ENCODE peak calls at places on chromosome 1, in eight cellular contexts. One of them, this sample, is unnamed. For H3K4me1 and H3K36me3, the result is how much of the 10 kb centered on the place peaks cover.

GRCh38 chr1:25568834-25569598 is 25.6 kb downstream of the LDLRAP1 start:
- DNase-seq in CD8-positive, alpha-beta T cell: no peak
- DNase-seq in adrenal gland: no peak
- DNase-seq in K562: peak
- DNase-seq in endodermal cell: no peak
- DNase-seq in ovary: peak
- DNase-seq in mammary epithelial cell: peak
- DNase-seq in heart right ventricle: no peak
- DNase-seq in this sample: no peak

GRCh38 chr1:22665752-22666151 is 12.7 kb downstream of the C1QB start:
- DNase-seq in adrenal gland: no peak
- DNase-seq in mammary epithelial cell: peak
- DNase-seq in K562: peak
- DNase-seq in ovary: no peak
- DNase-seq in endodermal cell: peak
- DNase-seq in heart right ventricle: no peak
- DNase-seq in CD8-positive, alpha-beta T cell: no peak
- DNase-seq in this sample: peak

GRCh38 chr1:81801032-81801833 is 499 bp downstream of the ADGRL2 start:
- DNase-seq in CD8-positive, alpha-beta T cell: no peak
- DNase-seq in ovary: peak
- DNase-seq in adrenal gland: peak
- DNase-seq in mammary epithelial cell: peak
- DNase-seq in endodermal cell: peak
- DNase-seq in K562: no peak
- DNase-seq in heart right ventricle: peak
- DNase-seq in this sample: peak

GRCh38 chr1:244074559-244075171 is 23.6 kb downstream of the ZBTB18 start:
- DNase-seq in K562: no peak
- DNase-seq in ovary: no peak
- DNase-seq in mammary epithelial cell: no peak
- DNase-seq in heart right ventricle: no peak
- DNase-seq in CD8-positive, alpha-beta T cell: peak
- DNase-seq in endodermal cell: peak
- DNase-seq in adrenal gland: no peak
- DNase-seq in this sample: peak

GRCh38 chr1:193486671-193487229 is 300.3 kb upstream of the B3GALT2 start:
- DNase-seq in K562: no peak
- DNase-seq in mammary epithelial cell: peak
- DNase-seq in ovary: no peak
- DNase-seq in CD8-positive, alpha-beta T cell: no peak
- DNase-seq in heart right ventricle: no peak
- DNase-seq in adrenal gland: no peak
- DNase-seq in endodermal cell: no peak
- DNase-seq in this sample: no peak

GRCh38 chr1:153805042-153805745 is 30.0 kb downstream of the SLC27A3 start:
- DNase-seq in mammary epithelial cell: peak
- DNase-seq in heart right ventricle: peak
- DNase-seq in K562: no peak
- DNase-seq in adrenal gland: peak
- DNase-seq in ovary: no peak
- DNase-seq in endodermal cell: no peak
- DNase-seq in CD8-positive, alpha-beta T cell: peak
- DNase-seq in this sample: no peak

GRCh38 chr1:196690582-196690981 is 38.7 kb downstream of the CFH start:
- DNase-seq in CD8-positive, alpha-beta T cell: no peak
- DNase-seq in ovary: no peak
- DNase-seq in heart right ventricle: no peak
- DNase-seq in endodermal cell: no peak
- DNase-seq in adrenal gland: no peak
- DNase-seq in mammary epithelial cell: no peak
- DNase-seq in K562: no peak
- DNase-seq in this sample: no peak

GRCh38 chr1:184513421-184513820 is 126.6 kb downstream of the C1orf21 start:
- DNase-seq in K562: no peak
- DNase-seq in endodermal cell: no peak
- DNase-seq in adrenal gland: no peak
- DNase-seq in mammary epithelial cell: no peak
- DNase-seq in ovary: no peak
- DNase-seq in heart right ventricle: no peak
- DNase-seq in CD8-positive, alpha-beta T cell: no peak
- DNase-seq in this sample: no peak

GRCh38 chr1:113981962-113982931 is 3.0 kb downstream of the OLFML3 start:
- DNase-seq in mammary epithelial cell: peak
- DNase-seq in K562: no peak
- DNase-seq in endodermal cell: no peak
- DNase-seq in CD8-positive, alpha-beta T cell: no peak
- DNase-seq in adrenal gland: no peak
- DNase-seq in heart right ventricle: peak
- DNase-seq in ovary: peak
- DNase-seq in this sample: peak

GRCh38 chr1:111920221-111921024 is 69.0 kb downstream of the KCND3 start:
- DNase-seq in adrenal gland: no peak
- DNase-seq in K562: no peak
- DNase-seq in heart right ventricle: peak
- DNase-seq in ovary: no peak
- DNase-seq in CD8-positive, alpha-beta T cell: no peak
- DNase-seq in endodermal cell: peak
- DNase-seq in mammary epithelial cell: peak
- DNase-seq in this sample: no peak

GRCh38 chr1:28756846-28757245 is 20.1 kb downstream of the YTHDF2 start:
- DNase-seq in adrenal gland: no peak
- DNase-seq in mammary epithelial cell: no peak
- DNase-seq in heart right ventricle: no peak
- DNase-seq in ovary: no peak
- DNase-seq in CD8-positive, alpha-beta T cell: no peak
- DNase-seq in K562: no peak
- DNase-seq in endodermal cell: no peak
- DNase-seq in this sample: no peak

GRCh38 chr1:2247760-2248126 is 19.6 kb downstream of the SKI start:
- DNase-seq in ovary: no peak
- DNase-seq in heart right ventricle: no peak
- DNase-seq in mammary epithelial cell: no peak
- DNase-seq in endodermal cell: no peak
- DNase-seq in K562: no peak
- DNase-seq in CD8-positive, alpha-beta T cell: no peak
- DNase-seq in adrenal gland: no peak
- DNase-seq in this sample: no peak

GRCh38 chr1:226973898-226974543 is 33.9 kb downstream of the COQ8A start:
- DNase-seq in ovary: peak
- DNase-seq in endodermal cell: peak
- DNase-seq in K562: no peak
- DNase-seq in adrenal gland: peak
- DNase-seq in heart right ventricle: no peak
- DNase-seq in CD8-positive, alpha-beta T cell: no peak
- DNase-seq in mammary epithelial cell: no peak
- DNase-seq in this sample: no peak

GRCh38 chr1:156859523-156860112 is 701 bp upstream of the INSRR start:
- DNase-seq in CD8-positive, alpha-beta T cell: no peak
- DNase-seq in adrenal gland: no peak
- DNase-seq in endodermal cell: peak
- DNase-seq in heart right ventricle: peak
- DNase-seq in mammary epithelial cell: peak
- DNase-seq in K562: no peak
- DNase-seq in ovary: no peak
- DNase-seq in this sample: no peak

DNA sequence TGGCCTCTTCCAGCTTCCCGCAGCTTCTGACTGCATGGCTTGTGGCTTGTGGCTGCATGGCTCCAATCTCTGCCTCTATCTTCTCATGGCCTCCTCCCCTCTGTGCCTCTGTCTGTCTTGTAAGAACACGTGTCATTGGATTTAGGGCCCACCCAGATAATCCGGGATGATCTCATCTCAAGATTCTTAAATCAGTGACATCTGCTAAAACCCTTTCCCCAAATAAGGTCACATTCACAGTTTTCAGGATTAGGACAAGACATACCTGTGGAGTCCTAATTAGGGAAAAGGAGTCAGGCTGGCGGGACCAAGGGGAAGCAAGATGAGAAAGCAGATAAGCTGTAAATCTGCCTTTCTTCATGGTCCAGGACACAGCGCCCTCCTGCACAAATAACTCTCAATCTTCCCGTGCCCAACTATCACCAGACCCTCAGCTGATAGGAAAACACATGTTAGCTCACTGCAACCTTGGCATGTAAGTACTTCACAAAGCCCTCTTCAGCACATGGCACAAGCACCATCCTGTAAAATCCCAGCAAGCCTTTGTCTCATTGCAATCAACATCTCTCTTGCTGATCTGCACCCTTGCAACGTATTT is 82.2 kb downstream of the SPSB1 start:
- DNase-seq in K562: no peak
- DNase-seq in heart right ventricle: no peak
- DNase-seq in endodermal cell: peak
- DNase-seq in CD8-positive, alpha-beta T cell: no peak
- DNase-seq in mammary epithelial cell: no peak
- DNase-seq in ovary: no peak
- DNase-seq in adrenal gland: no peak
- DNase-seq in this sample: no peak
- TF ChIP-seq CTCF in K562: no peak
- TF ChIP-seq CTCF in heart right ventricle: no peak
- TF ChIP-seq CTCF in endodermal cell: no peak
- TF ChIP-seq CTCF in CD8-positive, alpha-beta T cell: no peak
- TF ChIP-seq CTCF in mammary epithelial cell: no peak
- TF ChIP-seq CTCF in ovary: no peak
- TF ChIP-seq CTCF in adrenal gland: no peak
- TF ChIP-seq CTCF in this sample: no peak

GRCh38 chr1:41504126-41505035 is 19.9 kb upstream of the EDN2 start:
- DNase-seq in heart right ventricle: no peak
- DNase-seq in ovary: no peak
- DNase-seq in mammary epithelial cell: peak
- DNase-seq in CD8-positive, alpha-beta T cell: no peak
- DNase-seq in K562: no peak
- DNase-seq in endodermal cell: peak
- DNase-seq in adrenal gland: no peak
- DNase-seq in this sample: no peak

GRCh38 chr1:41500781-41501518 is 16.5 kb upstream of the EDN2 start:
- DNase-seq in heart right ventricle: no peak
- DNase-seq in mammary epithelial cell: peak
- DNase-seq in adrenal gland: no peak
- DNase-seq in endodermal cell: peak
- DNase-seq in ovary: no peak
- DNase-seq in CD8-positive, alpha-beta T cell: no peak
- DNase-seq in K562: no peak
- DNase-seq in this sample: no peak

GRCh38 chr1:41501581-41501980 is 17.1 kb upstream of the EDN2 start:
- DNase-seq in K562: no peak
- DNase-seq in adrenal gland: no peak
- DNase-seq in heart right ventricle: no peak
- DNase-seq in mammary epithelial cell: no peak
- DNase-seq in endodermal cell: peak
- DNase-seq in ovary: no peak
- DNase-seq in CD8-positive, alpha-beta T cell: no peak
- DNase-seq in this sample: peak

GRCh38 chr1:41503507-41504125 is 19.1 kb upstream of the EDN2 start:
- DNase-seq in adrenal gland: no peak
- DNase-seq in mammary epithelial cell: no peak
- DNase-seq in heart right ventricle: no peak
- DNase-seq in CD8-positive, alpha-beta T cell: no peak
- DNase-seq in ovary: no peak
- DNase-seq in K562: peak
- DNase-seq in endodermal cell: peak
- DNase-seq in this sample: no peak

GRCh38 chr1:41502912-41503311 is 18.4 kb upstream of the EDN2 start:
- DNase-seq in endodermal cell: no peak
- DNase-seq in heart right ventricle: no peak
- DNase-seq in CD8-positive, alpha-beta T cell: no peak
- DNase-seq in adrenal gland: no peak
- DNase-seq in ovary: no peak
- DNase-seq in K562: no peak
- DNase-seq in mammary epithelial cell: no peak
- DNase-seq in this sample: no peak
- H3K4me1 ChIP-seq in endodermal cell: under half
- H3K4me1 ChIP-seq in heart right ventricle: under half
- H3K4me1 ChIP-seq in CD8-positive, alpha-beta T cell: under half
- H3K4me1 ChIP-seq in adrenal gland: under half
- H3K4me1 ChIP-seq in ovary: under half
- H3K4me1 ChIP-seq in K562: under half
- H3K4me1 ChIP-seq in mammary epithelial cell: under half
- H3K4me1 ChIP-seq in this sample: under half

GRCh38 chr1:204442376-204443259 is 31.0 kb upstream of the PPP1R15B start:
- DNase-seq in adrenal gland: no peak
- DNase-seq in K562: no peak
- DNase-seq in ovary: no peak
- DNase-seq in heart right ventricle: no peak
- DNase-seq in mammary epithelial cell: no peak
- DNase-seq in endodermal cell: no peak
- DNase-seq in CD8-positive, alpha-beta T cell: no peak
- DNase-seq in this sample: no peak

GRCh38 chr1:204438628-204439027 is 27.0 kb upstream of the PPP1R15B start:
- DNase-seq in CD8-positive, alpha-beta T cell: no peak
- DNase-seq in adrenal gland: no peak
- DNase-seq in K562: no peak
- DNase-seq in heart right ventricle: no peak
- DNase-seq in mammary epithelial cell: peak
- DNase-seq in endodermal cell: no peak
- DNase-seq in ovary: no peak
- DNase-seq in this sample: no peak

GRCh38 chr1:204437796-204438570 is 26.4 kb upstream of the PPP1R15B start:
- DNase-seq in mammary epithelial cell: peak
- DNase-seq in adrenal gland: no peak
- DNase-seq in K562: no peak
- DNase-seq in endodermal cell: peak
- DNase-seq in CD8-positive, alpha-beta T cell: no peak
- DNase-seq in heart right ventricle: no peak
- DNase-seq in ovary: no peak
- DNase-seq in this sample: no peak

GRCh38 chr1:204441558-204441957 is 29.9 kb upstream of the PPP1R15B start:
- DNase-seq in K562: no peak
- DNase-seq in endodermal cell: no peak
- DNase-seq in CD8-positive, alpha-beta T cell: no peak
- DNase-seq in mammary epithelial cell: no peak
- DNase-seq in adrenal gland: no peak
- DNase-seq in heart right ventricle: peak
- DNase-seq in ovary: no peak
- DNase-seq in this sample: no peak

DNA sequence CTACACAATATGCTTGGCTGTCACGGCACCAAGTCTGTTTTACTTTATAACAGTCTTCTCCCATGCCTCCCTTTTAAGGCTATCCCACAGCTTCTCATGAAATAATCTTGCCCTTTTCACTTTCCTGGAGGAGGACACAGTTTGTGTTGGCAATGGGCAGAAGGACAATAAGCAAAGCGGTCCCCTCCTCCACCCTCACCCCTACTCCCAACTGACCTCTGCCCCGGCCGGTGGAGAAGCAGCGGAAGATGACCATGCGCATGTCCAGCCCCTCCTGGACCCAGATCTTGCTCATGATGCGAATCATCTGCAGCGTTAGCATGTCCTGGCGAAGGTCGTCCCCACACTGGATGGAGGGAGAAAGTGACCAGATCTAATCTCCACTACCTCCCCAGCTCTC is 28.4 kb upstream of the PPP1R15B start:
- DNase-seq in CD8-positive, alpha-beta T cell: no peak
- DNase-seq in mammary epithelial cell: no peak
- DNase-seq in ovary: no peak
- DNase-seq in endodermal cell: no peak
- DNase-seq in adrenal gland: no peak
- DNase-seq in K562: no peak
- DNase-seq in heart right ventricle: no peak
- DNase-seq in this sample: no peak
- H3K36me3 ChIP-seq in CD8-positive, alpha-beta T cell: half or more
- H3K36me3 ChIP-seq in mammary epithelial cell: under half
- H3K36me3 ChIP-seq in ovary: under half
- H3K36me3 ChIP-seq in endodermal cell: under half
- H3K36me3 ChIP-seq in adrenal gland: under half
- H3K36me3 ChIP-seq in K562: under half
- H3K36me3 ChIP-seq in heart right ventricle: under half
- H3K36me3 ChIP-seq in this sample: under half

GRCh38 chr1:35192056-35192852 is 691 bp downstream of the SFPQ start:
- DNase-seq in endodermal cell: peak
- DNase-seq in ovary: peak
- DNase-seq in mammary epithelial cell: peak
- DNase-seq in adrenal gland: peak
- DNase-seq in CD8-positive, alpha-beta T cell: peak
- DNase-seq in K562: peak
- DNase-seq in heart right ventricle: peak
- DNase-seq in this sample: peak
- TF ChIP-seq CTCF in endodermal cell: peak
- TF ChIP-seq CTCF in ovary: no peak
- TF ChIP-seq CTCF in mammary epithelial cell: no peak
- TF ChIP-seq CTCF in adrenal gland: peak
- TF ChIP-seq CTCF in CD8-positive, alpha-beta T cell: no peak
- TF ChIP-seq CTCF in K562: no peak
- TF ChIP-seq CTCF in heart right ventricle: peak
- TF ChIP-seq CTCF in this sample: peak